ENCODE peak calls at places on chromosomes 3 and 15, in four cellular contexts. One of them, this sample, is unnamed.

GRCh38 chr3:149407898-149408297 is 30.4 kb upstream of the TM4SF1 start:
- DNase-seq in effector memory CD4-positive, alpha-beta T cell: no peak
- DNase-seq in RPMI8226: no peak
- DNase-seq in HEK293T: no peak
- DNase-seq in this sample: no peak

GRCh38 chr15:79595995-79596622 is 164.0 kb downstream of the MINAR1 start:
- DNase-seq in effector memory CD4-positive, alpha-beta T cell: no peak
- DNase-seq in HEK293T: peak; percentile 95
- DNase-seq in RPMI8226: peak; percentile 95
- DNase-seq in this sample: peak; percentile 94

GRCh38 chr3:150588027-150588830 is 14.9 kb upstream of the SELENOT start:
- DNase-seq in effector memory CD4-positive, alpha-beta T cell: no peak
- DNase-seq in RPMI8226: no peak
- DNase-seq in HEK293T: no peak
- DNase-seq in this sample: no peak

GRCh38 chr3:16301490-16301889 is 36.5 kb downstream of the OXNAD1 start:
- DNase-seq in RPMI8226: no peak
- DNase-seq in HEK293T: no peak
- DNase-seq in effector memory CD4-positive, alpha-beta T cell: no peak
- DNase-seq in this sample: no peak

GRCh38 chr3:11995061-11995460 is 9.1 kb upstream of the SYN2 start:
- DNase-seq in HEK293T: peak; percentile 33
- DNase-seq in RPMI8226: peak; percentile 79
- DNase-seq in effector memory CD4-positive, alpha-beta T cell: no peak
- DNase-seq in this sample: no peak

GRCh38 chr3:74692-75243 is 121.8 kb upstream of the CHL1 start:
- DNase-seq in effector memory CD4-positive, alpha-beta T cell: no peak
- DNase-seq in HEK293T: no peak
- DNase-seq in RPMI8226: no peak
- DNase-seq in this sample: peak; percentile 29

GRCh38 chr15:67520976-67521769 is at the start of gene C15orf61:
- DNase-seq in effector memory CD4-positive, alpha-beta T cell: peak; percentile 78
- DNase-seq in RPMI8226: peak; percentile 97
- DNase-seq in HEK293T: peak; percentile 82
- DNase-seq in this sample: peak; percentile 90

GRCh38 chr15:43943511-43943910 is 116.7 kb downstream of the WDR76 start:
- DNase-seq in HEK293T: no peak
- DNase-seq in RPMI8226: no peak
- DNase-seq in effector memory CD4-positive, alpha-beta T cell: no peak
- DNase-seq in this sample: no peak

GRCh38 chr3:158801696-158802398 is at the start of gene MFSD1:
- DNase-seq in effector memory CD4-positive, alpha-beta T cell: peak; percentile 89
- DNase-seq in RPMI8226: peak; percentile 98
- DNase-seq in HEK293T: peak; percentile 91
- DNase-seq in this sample: peak; percentile 90

GRCh38 chr3:193816656-193817311 is 223.8 kb downstream of the OPA1 start:
- DNase-seq in RPMI8226: no peak
- DNase-seq in HEK293T: peak; percentile 10
- DNase-seq in effector memory CD4-positive, alpha-beta T cell: no peak
- DNase-seq in this sample: peak; percentile 84

GRCh38 chr3:13018039-13018431 is 55.2 kb downstream of the IQSEC1 start:
- DNase-seq in HEK293T: no peak
- DNase-seq in RPMI8226: peak; percentile 39
- DNase-seq in effector memory CD4-positive, alpha-beta T cell: no peak
- DNase-seq in this sample: no peak

GRCh38 chr3:177034850-177035475 is 162.3 kb downstream of the TBL1XR1 start:
- DNase-seq in effector memory CD4-positive, alpha-beta T cell: no peak
- DNase-seq in RPMI8226: no peak
- DNase-seq in HEK293T: no peak
- DNase-seq in this sample: no peak

GRCh38 chr15:68210821-68211655 is 5.9 kb upstream of the CALML4 start:
- DNase-seq in RPMI8226: peak; percentile 46
- DNase-seq in HEK293T: peak; percentile 76
- DNase-seq in effector memory CD4-positive, alpha-beta T cell: peak; percentile 20
- DNase-seq in this sample: peak; percentile 63

GRCh38 chr3:55604414-55604813 is 117.3 kb upstream of the WNT5A start:
- DNase-seq in HEK293T: no peak
- DNase-seq in RPMI8226: no peak
- DNase-seq in effector memory CD4-positive, alpha-beta T cell: no peak
- DNase-seq in this sample: no peak

GRCh38 chr15:65530318-65531111 is at the start of gene HACD3:
- DNase-seq in HEK293T: peak; percentile 97
- DNase-seq in effector memory CD4-positive, alpha-beta T cell: peak; percentile 83
- DNase-seq in RPMI8226: peak; percentile 97
- DNase-seq in this sample: peak; percentile 96

GRCh38 chr15:85141601-85142185 is 160.0 kb downstream of the PDE8A start:
- DNase-seq in RPMI8226: no peak
- DNase-seq in effector memory CD4-positive, alpha-beta T cell: no peak
- DNase-seq in HEK293T: no peak
- DNase-seq in this sample: no peak

GRCh38 chr3:16241225-16241624 is 23.5 kb downstream of the DPH3 start:
- DNase-seq in effector memory CD4-positive, alpha-beta T cell: no peak
- DNase-seq in HEK293T: no peak
- DNase-seq in RPMI8226: no peak
- DNase-seq in this sample: no peak

GRCh38 chr3:194879991-194880939 is 194.6 kb downstream of the FAM43A start:
- DNase-seq in HEK293T: no peak
- DNase-seq in effector memory CD4-positive, alpha-beta T cell: no peak
- DNase-seq in RPMI8226: no peak
- DNase-seq in this sample: peak; percentile 86

GRCh38 chr3:116852801-116853200 is 143.2 kb downstream of the TUSC7 start:
- DNase-seq in HEK293T: no peak
- DNase-seq in RPMI8226: no peak
- DNase-seq in effector memory CD4-positive, alpha-beta T cell: no peak
- DNase-seq in this sample: no peak

GRCh38 chr3:100865442-100865841 is 127.8 kb downstream of the ABI3BP start:
- DNase-seq in HEK293T: no peak
- DNase-seq in RPMI8226: no peak
- DNase-seq in effector memory CD4-positive, alpha-beta T cell: no peak
- DNase-seq in this sample: no peak

GRCh38 chr15:48336940-48337339 is 5.7 kb downstream of the DUT start:
- DNase-seq in effector memory CD4-positive, alpha-beta T cell: no peak
- DNase-seq in HEK293T: no peak
- DNase-seq in RPMI8226: no peak
- DNase-seq in this sample: peak; percentile 63

GRCh38 chr3:102329561-102329960 is 105.3 kb upstream of the ZPLD1 start:
- DNase-seq in HEK293T: no peak
- DNase-seq in RPMI8226: no peak
- DNase-seq in effector memory CD4-positive, alpha-beta T cell: no peak
- DNase-seq in this sample: no peak

GRCh38 chr15:74902295-74903075 is 4.2 kb downstream of the FAM219B start:
- DNase-seq in effector memory CD4-positive, alpha-beta T cell: no peak
- DNase-seq in HEK293T: no peak
- DNase-seq in RPMI8226: no peak
- DNase-seq in this sample: no peak

GRCh38 chr15:44633603-44634002 is 29.9 kb downstream of the SPG11 start:
- DNase-seq in HEK293T: no peak
- DNase-seq in RPMI8226: no peak
- DNase-seq in effector memory CD4-positive, alpha-beta T cell: no peak
- DNase-seq in this sample: peak; percentile 6

GRCh38 chr15:51494411-51495314 is 127.9 kb downstream of the DMXL2 start:
- DNase-seq in effector memory CD4-positive, alpha-beta T cell: no peak
- DNase-seq in RPMI8226: no peak
- DNase-seq in HEK293T: no peak
- DNase-seq in this sample: peak; percentile 30